ENCODE peak calls at places on chromosomes 11 and 22, in four cellular contexts. W is posterior cingulate gyrus; M is stimulated activated CD8-positive, alpha-beta memory T cell treated with anti-CD3 and anti-CD28 coated beads, Interleukin-15, amount 100 ng/mL, for 4 hours; B is upper lobe of right lung. J is an unnamed sample.
A peak's percentile ranks its signal among the peaks of the same experiment; 100 is the strongest.

GRCh38 chr11:3169235-3169951 is 4.3 kb upstream of the OSBPL5 start:
- DNase-seq in M (no peak), W (no peak), B (peak; percentile 73), J (no peak)

GRCh38 chr11:68659158-68659921 is 25.0 kb upstream of the GAL start:
- DNase-seq in B (no peak), W (peak; percentile 11), M (no peak), J (no peak)

GRCh38 chr11:88484873-88485621 is 147.5 kb upstream of the CTSC start:
- DNase-seq in W (no peak), B (no peak), M (no peak), J (peak; percentile 31)

GRCh38 chr22:49899530-49899929 is 18.7 kb downstream of the ALG12 start:
- DNase-seq in W (no peak), M (no peak), B (peak; percentile 7), J (no peak)

GRCh38 chr11:72227316-72228228 is 3.0 kb downstream of the INPPL1 start:
- DNase-seq in M (no peak), B (peak; percentile 54), W (no peak), J (no peak)

GRCh38 chr11:116240661-116241060 is 532.1 kb downstream of the BUD13 start:
- DNase-seq in M (no peak), W (no peak), B (no peak), J (no peak)

GRCh38 chr22:39898997-39899396 is 1.9 kb upstream of the GRAP2 start:
- DNase-seq in W (no peak), B (no peak), M (no peak), J (no peak)

GRCh38 chr11:1873048-1873812 is 18.5 kb downstream of the PRR33 start:
- DNase-seq in M (no peak), W (no peak), B (peak; percentile 45), J (peak; percentile 45)

GRCh38 chr11:57474017-57474750 is 13.9 kb downstream of the RTN4RL2 start:
- DNase-seq in W (no peak), B (no peak), M (no peak), J (no peak)

GRCh38 chr22:44185237-44186120 is 4.8 kb downstream of the PARVG start:
- DNase-seq in B (peak; percentile 46), W (no peak), M (no peak), J (no peak)

GRCh38 chr11:78251083-78251699 is 62.5 kb downstream of the USP35 start:
- DNase-seq in W (no peak), M (no peak), B (no peak), J (no peak)

GRCh38 chr11:132126973-132127900 is 756.8 kb downstream of the NTM start:
- DNase-seq in B (no peak), M (no peak), W (peak; percentile 69), J (peak; percentile 20)

J was measured in nephron progenitor cell.